ENCODE peak calls at places on chromosomes 7 and 10, in six cellular contexts. E is AG08395; P is CD8-positive, alpha-beta T cell; I is stimulated activated CD4-positive, alpha-beta T cell treated with anti-CD3 and anti-CD28 coated beads, Interleukin-12 subunit alpha, Interleukin-12 subunit beta, amount 100 ng/mL, for 48 hours; F is stimulated activated CD8-positive, alpha-beta memory T cell treated with anti-CD3 and anti-CD28 coated beads, Interleukin-2, amount 100 ng/mL, for 48 hours; Q is PC-9. X is an unnamed sample.

GRCh38 chr7:118217068-118217715 is 7.3 kb upstream of the ANKRD7 start:
- DNase-seq in E (no peak), P (no peak), I (no peak), F (no peak), Q (no peak), X (no peak)

GRCh38 chr10:123571978-123572377 is 94.2 kb upstream of the GPR26 start:
- DNase-seq in E (no peak), P (no peak), I (no peak), F (no peak), Q (no peak), X (no peak)

GRCh38 chr7:98619450-98620321 is 2.6 kb downstream of the NPTX2 start:
- DNase-seq in E (peak), P (no peak), I (no peak), F (no peak), Q (no peak), X (peak)

GRCh38 chr7:17437586-17437985 is 139.1 kb downstream of the AHR start:
- DNase-seq in E (no peak), P (no peak), I (no peak), F (no peak), Q (no peak), X (no peak)

GRCh38 chr7:154259396-154259795 is 207.2 kb downstream of the DPP6 start:
- DNase-seq in E (no peak), P (no peak), I (no peak), F (no peak), Q (no peak), X (no peak)

GRCh38 chr7:77321300-77321699 is 94.8 kb downstream of the GSAP start:
- DNase-seq in E (no peak), P (no peak), I (no peak), F (no peak), Q (no peak), X (no peak)

GRCh38 chr7:139855498-139856270 is 26.6 kb downstream of the TBXAS1 start:
- DNase-seq in E (no peak), P (no peak), I (no peak), F (no peak), Q (no peak), X (no peak)

GRCh38 chr10:53839437-53840039 is 961.5 kb downstream of the PCDH15 start:
- DNase-seq in E (no peak), P (no peak), I (no peak), F (no peak), Q (no peak), X (no peak)

GRCh38 chr7:35038340-35038738 is 1.1 kb upstream of the DPY19L1 start:
- DNase-seq in E (no peak), P (no peak), I (no peak), F (no peak), Q (no peak), X (no peak)

GRCh38 chr10:120950103-120950561 is 99.0 kb downstream of the WDR11 start:
- DNase-seq in E (peak), P (no peak), I (no peak), F (no peak), Q (no peak), X (no peak)

GRCh38 chr7:2225336-2225735 is 7.4 kb downstream of the MAD1L1 start:
- DNase-seq in E (no peak), P (no peak), I (no peak), F (no peak), Q (peak), X (no peak)

GRCh38 chr7:25790261-25790660 is 361.7 kb upstream of the NFE2L3 start:
- DNase-seq in E (peak), P (no peak), I (no peak), F (no peak), Q (no peak), X (no peak)

GRCh38 chr7:91055219-91055618 is 209.0 kb upstream of the FZD1 start:
- DNase-seq in E (no peak), P (no peak), I (no peak), F (no peak), Q (no peak), X (no peak)

GRCh38 chr10:130409346-130409745 is 273.2 kb downstream of the GLRX3 start:
- DNase-seq in E (no peak), P (no peak), I (no peak), F (no peak), Q (no peak), X (peak)

GRCh38 chr10:114402233-114402632 is 2.1 kb downstream of the AFAP1L2 start:
- DNase-seq in E (no peak), P (no peak), I (no peak), F (no peak), Q (no peak), X (no peak)

GRCh38 chr7:100655908-100656674 is at the start of gene ACTL6B:
- DNase-seq in E (peak), P (peak), I (no peak), F (peak), Q (no peak), X (peak)

GRCh38 chr10:80443531-80443974 is 10.6 kb upstream of the TSPAN14 start:
- DNase-seq in E (peak), P (no peak), I (no peak), F (no peak), Q (no peak), X (peak)

GRCh38 chr10:109706157-109706556 is 217.2 kb downstream of the XPNPEP1 start:
- DNase-seq in E (no peak), P (no peak), I (no peak), F (no peak), Q (no peak), X (no peak)

GRCh38 chr10:73889014-73889413 is 14.7 kb upstream of the CAMK2G start:
- DNase-seq in E (peak), P (no peak), I (no peak), F (no peak), Q (peak), X (peak)

GRCh38 chr7:101575168-101575567 is 53.9 kb downstream of the MYL10 start:
- DNase-seq in E (no peak), P (no peak), I (no peak), F (no peak), Q (no peak), X (no peak)

GRCh38 chr10:52313350-52314006 is 603 bp upstream of the DKK1 start:
- DNase-seq in E (peak), P (no peak), I (no peak), F (no peak), Q (peak), X (no peak)

GRCh38 chr7:55095672-55096071 is 76.9 kb downstream of the EGFR start:
- DNase-seq in E (no peak), P (no peak), I (no peak), F (no peak), Q (no peak), X (no peak)

GRCh38 chr7:7566651-7567611 is at the start of gene MIOS:
- DNase-seq in E (peak), P (peak), I (peak), F (peak), Q (peak), X (peak)

GRCh38 chr7:128833939-128834310 is 3.7 kb downstream of the FLNC start:
- DNase-seq in E (peak), P (no peak), I (no peak), F (no peak), Q (no peak), X (no peak)

GRCh38 chr7:28530175-28531142 is 118.1 kb downstream of the CREB5 start:
- DNase-seq in E (no peak), P (no peak), I (no peak), F (no peak), Q (no peak), X (peak)

GRCh38 chr10:60728056-60728455 is 50.2 kb upstream of the CDK1 start:
- DNase-seq in E (no peak), P (no peak), I (no peak), F (no peak), Q (no peak), X (no peak)

GRCh38 chr7:108193593-108194498 is 63.7 kb upstream of the LAMB4 start:
- DNase-seq in E (no peak), P (no peak), I (no peak), F (no peak), Q (no peak), X (no peak)

GRCh38 chr10:99396471-99396870 is 34.0 kb downstream of the GOT1 start:
- DNase-seq in E (peak), P (no peak), I (no peak), F (no peak), Q (no peak), X (no peak)

GRCh38 chr7:35729061-35729783 is 34.3 kb upstream of the HERPUD2 start:
- DNase-seq in E (no peak), P (peak), I (no peak), F (peak), Q (no peak), X (no peak)

GRCh38 chr10:120727001-120727400 is 124.2 kb upstream of the WDR11 start:
- DNase-seq in E (no peak), P (no peak), I (no peak), F (no peak), Q (no peak), X (no peak)

GRCh38 chr10:23556727-23557440 is 118.0 kb downstream of the OTUD1 start:
- DNase-seq in E (peak), P (no peak), I (no peak), F (no peak), Q (no peak), X (no peak)

GRCh38 chr7:115763347-115763746 is 267.2 kb downstream of the TFEC start:
- DNase-seq in E (no peak), P (no peak), I (no peak), F (no peak), Q (no peak), X (no peak)

GRCh38 chr10:12067336-12067735 is 1.4 kb upstream of the DHTKD1 start:
- DNase-seq in E (peak), P (no peak), I (no peak), F (no peak), Q (no peak), X (no peak)

GRCh38 chr7:69430502-69431145 is 167.7 kb upstream of the AUTS2 start:
- DNase-seq in E (no peak), P (no peak), I (no peak), F (no peak), Q (no peak), X (no peak)

GRCh38 chr7:121697731-121698396 is 175.1 kb upstream of the PTPRZ1 start:
- DNase-seq in E (no peak), P (no peak), I (no peak), F (no peak), Q (no peak), X (no peak)

GRCh38 chr7:29113384-29114102 is 32.8 kb downstream of the CPVL start:
- DNase-seq in E (peak), P (no peak), I (no peak), F (no peak), Q (peak), X (peak)

GRCh38 chr7:157541796-157542668 is 205.2 kb downstream of the DNAJB6 start:
- DNase-seq in E (no peak), P (no peak), I (no peak), F (no peak), Q (no peak), X (no peak)

GRCh38 chr7:32948202-32948601 is 9.0 kb upstream of the FKBP9 start:
- DNase-seq in E (no peak), P (no peak), I (no peak), F (no peak), Q (no peak), X (no peak)

GRCh38 chr7:66467887-66468286 is 160.8 kb upstream of the KCTD7 start:
- DNase-seq in E (no peak), P (no peak), I (no peak), F (no peak), Q (no peak), X (no peak)